ENCODE peak calls at places on chromosomes 2 and 18, in six cellular contexts. X, S, O, N, U and T are unnamed samples.
A peak's percentile ranks its signal among the peaks of the same experiment; 100 is the strongest.

GRCh38 chr2:32738939-32739338 is 111.1 kb downstream of the TTC27 start:
- DNase-seq in U (no peak), X (no peak), N (peak; percentile 51), S (no peak), O (no peak), T (no peak)

GRCh38 chr2:236541008-236541562 is 28.5 kb upstream of the ACKR3 start:
- DNase-seq in S (no peak), X (no peak), N (no peak), O (no peak), U (no peak), T (no peak)

GRCh38 chr2:177239934-177240600 is 24.5 kb downstream of the NFE2L2 start:
- DNase-seq in N (peak; percentile 49), S (peak; percentile 75), O (no peak), X (no peak), U (no peak), T (no peak)

GRCh38 chr2:95007822-95008221 is 17.7 kb upstream of the MAL start:
- DNase-seq in O (no peak), U (no peak), S (no peak), X (no peak), N (no peak), T (no peak)

GRCh38 chr18:32271649-32272324 is 81.9 kb downstream of the MEP1B start:
- DNase-seq in O (no peak), U (no peak), N (peak; percentile 55), S (peak; percentile 45), X (peak; percentile 72), T (no peak)

GRCh38 chr2:10947005-10947440 is 35.3 kb downstream of the KCNF1 start:
- DNase-seq in N (peak; percentile 51), X (no peak), S (peak; percentile 50), U (no peak), O (no peak), T (no peak)

GRCh38 chr2:101949304-101949703 is 42.5 kb upstream of the IL1R2 start:
- DNase-seq in S (peak; percentile 33), U (no peak), X (no peak), O (no peak), N (no peak), T (no peak)

GRCh38 chr2:47195149-47195548 is 40.0 kb upstream of the STPG4 start:
- DNase-seq in S (peak; percentile 38), N (no peak), O (no peak), U (no peak), X (no peak), T (no peak)

GRCh38 chr2:196399736-196400691 is 228.6 kb upstream of the STK17B start:
- DNase-seq in S (peak; percentile 90), O (no peak), X (peak; percentile 87), U (no peak), N (peak; percentile 94), T (no peak)

GRCh38 chr18:37339701-37340215 is 225.8 kb downstream of the CELF4 start:
- DNase-seq in S (no peak), N (no peak), O (no peak), X (no peak), U (no peak), T (no peak)

GRCh38 chr2:204972606-204973336 is 427.5 kb downstream of the PARD3B start:
- DNase-seq in X (peak; percentile 13), S (peak; percentile 13), O (no peak), N (peak; percentile 12), U (no peak), T (no peak)

GRCh38 chr2:203857656-203858055 is 9.9 kb upstream of the CTLA4 start:
- DNase-seq in O (no peak), N (no peak), S (no peak), X (no peak), U (no peak), T (no peak)

GRCh38 chr2:131112477-131113027 is 7.4 kb downstream of the PLEKHB2 start:
- DNase-seq in U (no peak), O (no peak), X (no peak), S (peak; percentile 33), N (peak; percentile 26), T (no peak)

GRCh38 chr2:179692610-179693009 is 168.8 kb downstream of the ZNF385B start:
- DNase-seq in U (no peak), S (no peak), X (peak; percentile 25), O (no peak), N (peak; percentile 39), T (no peak)

GRCh38 chr2:54040685-54041084 is 69.9 kb upstream of the PSME4 start:
- DNase-seq in U (no peak), O (no peak), N (no peak), X (no peak), S (no peak), T (no peak)

GRCh38 chr2:148515976-148516375 is 128.6 kb upstream of the EPC2 start:
- DNase-seq in O (no peak), S (peak; percentile 22), X (no peak), N (peak; percentile 62), U (no peak), T (no peak)

GRCh38 chr2:105257981-105258380 is 16.4 kb downstream of the GPR45 start:
- DNase-seq in O (no peak), N (peak; percentile 48), S (no peak), X (no peak), U (no peak), T (no peak)

GRCh38 chr2:189862751-189863150 is 78.5 kb downstream of the PMS1 start:
- DNase-seq in X (no peak), O (no peak), S (no peak), U (no peak), N (no peak), T (no peak)

GRCh38 chr2:43105586-43106562 is 120.5 kb downstream of the ZFP36L2 start:
- DNase-seq in U (no peak), S (peak; percentile 59), N (peak; percentile 73), X (peak; percentile 61), O (no peak), T (no peak)

GRCh38 chr2:223197046-223197445 is 145.1 kb downstream of the KCNE4 start:
- DNase-seq in X (no peak), O (no peak), S (peak; percentile 29), U (no peak), N (no peak), T (no peak)

GRCh38 chr2:128423788-128424165 is 105.1 kb upstream of the HS6ST1 start:
- DNase-seq in O (no peak), X (no peak), N (no peak), S (no peak), U (no peak), T (peak; percentile 8)

GRCh38 chr2:128424406-128424805 is 105.7 kb upstream of the HS6ST1 start:
- DNase-seq in X (no peak), U (no peak), S (no peak), N (no peak), O (no peak), T (peak; percentile 14)

GRCh38 chr2:128425731-128426620 is 107.3 kb upstream of the HS6ST1 start:
- DNase-seq in O (no peak), N (peak; percentile 21), S (no peak), U (no peak), X (peak; percentile 90), T (peak; percentile 33)

GRCh38 chr2:128424806-128425205 is 106.1 kb upstream of the HS6ST1 start:
- DNase-seq in U (no peak), X (peak; percentile 91), O (no peak), S (no peak), N (no peak), T (peak; percentile 17)

GRCh38 chr2:128425216-128425615 is 106.5 kb upstream of the HS6ST1 start:
- DNase-seq in X (peak; percentile 54), S (no peak), O (no peak), N (no peak), U (no peak), T (no peak)
- H3K4me1 ChIP-seq in X (peaks cover 14% of the 10 kb centered on the region), S (peaks cover 11% of the 10 kb centered on the region), O (peaks cover 3% of the 10 kb centered on the region), N (peaks cover 10% of the 10 kb centered on the region), U (no peaks in the 10 kb centered on the region), T (no peaks in the 10 kb centered on the region)

DNA sequence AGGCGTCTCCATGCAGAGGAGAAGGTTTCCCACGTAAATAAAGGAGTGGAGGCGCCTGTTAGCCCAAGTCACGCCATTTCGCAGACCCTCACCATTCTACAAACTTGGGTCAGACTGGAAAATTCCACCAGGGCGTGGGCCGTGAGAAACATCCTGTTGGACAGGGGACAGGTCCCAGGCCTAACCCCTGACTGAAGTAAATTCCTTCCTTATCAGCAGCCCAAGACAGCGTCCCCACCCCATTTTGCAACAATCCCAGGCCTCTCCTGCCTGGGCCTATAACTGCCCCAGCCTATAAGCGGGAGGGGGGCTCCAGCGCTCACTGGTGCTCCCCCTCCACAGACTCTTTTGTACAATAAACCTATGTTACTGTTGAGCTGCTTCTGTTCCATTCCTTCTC is 57.3 kb upstream of the CBLN2 start:
- DNase-seq in X (peak; percentile 44), N (no peak), O (no peak), S (no peak), U (no peak), T (no peak)
- H2BK5ac ChIP-seq in X (no peak overlapping the region), N (no peak overlapping the region), O (no peak overlapping the region), S (no peak overlapping the region), U (no peak overlapping the region), T (no peak overlapping the region)

GRCh38 chr2:241767464-241768250 is 9.0 kb upstream of the GAL3ST2 start:
- DNase-seq in O (no peak), N (no peak), U (no peak), S (no peak), X (no peak), T (peak; percentile 24)

GRCh38 chr2:241762321-241762932 is 14.2 kb upstream of the GAL3ST2 start:
- DNase-seq in N (no peak), O (no peak), S (no peak), X (no peak), U (no peak), T (peak; percentile 41)

GRCh38 chr2:241763551-241764271 is 12.9 kb upstream of the GAL3ST2 start:
- DNase-seq in N (no peak), O (no peak), X (no peak), U (no peak), S (no peak), T (peak; percentile 12)

GRCh38 chr2:241762933-241763369 is 13.7 kb upstream of the GAL3ST2 start:
- DNase-seq in X (no peak), S (no peak), U (no peak), N (no peak), O (no peak), T (peak; percentile 14)

DNA sequence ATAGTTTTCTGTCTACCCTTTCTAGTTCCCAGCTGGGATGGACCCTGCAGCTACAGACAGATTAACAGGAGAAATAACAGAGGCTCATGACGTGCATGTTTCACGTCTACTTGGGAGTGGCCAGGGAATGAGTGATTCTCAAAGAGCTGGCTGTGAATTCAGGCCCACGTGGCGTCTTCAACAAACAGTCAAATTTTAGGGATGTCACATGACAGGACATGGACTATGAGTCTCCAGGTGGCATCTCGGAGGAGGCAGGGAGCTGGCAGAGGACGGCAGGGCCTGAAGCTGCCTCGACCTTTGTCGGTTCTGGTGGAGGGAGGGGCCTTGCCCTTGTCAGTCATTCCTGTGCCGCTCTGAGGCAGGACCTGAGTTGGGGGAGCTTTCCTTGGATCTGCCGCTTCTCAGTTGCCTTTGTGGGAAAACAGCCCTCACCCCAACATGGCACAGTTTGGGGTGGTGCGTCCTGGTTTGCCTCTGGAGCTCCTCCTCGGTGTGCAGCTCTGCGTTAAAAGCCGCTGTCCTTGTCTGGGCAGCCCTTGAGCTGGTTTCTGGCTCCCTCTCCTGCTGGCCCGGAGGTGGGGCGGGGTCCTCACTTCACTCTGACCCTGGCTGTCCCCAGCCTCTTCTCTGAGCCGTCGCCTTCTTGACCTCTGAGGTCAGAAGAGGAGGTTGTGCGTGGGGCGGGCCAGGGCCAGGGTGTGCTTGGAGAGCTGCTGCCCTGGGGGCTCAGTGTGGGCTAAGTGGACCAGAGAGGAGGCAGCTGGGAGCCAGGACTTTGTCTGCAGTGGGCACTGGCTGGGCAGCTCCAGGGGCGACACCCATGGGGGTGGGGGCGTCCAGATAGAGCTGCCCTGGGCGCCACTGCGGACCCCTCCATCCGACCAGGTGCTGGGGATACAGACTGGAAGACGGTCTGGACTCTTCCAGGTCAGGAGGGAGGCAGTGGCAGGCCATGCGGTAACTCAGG is 12.1 kb upstream of the GAL3ST2 start:
- DNase-seq in N (no peak), O (no peak), X (peak; percentile 42), S (no peak), U (no peak), T (peak; percentile 42)
- H3K4me1 ChIP-seq in N (no peaks in the 10 kb centered on the region), O (peaks cover 12% of the 10 kb centered on the region), X (no peaks in the 10 kb centered on the region), S (peaks cover 15% of the 10 kb centered on the region), U (peaks cover 9% of the 10 kb centered on the region), T (no peaks in the 10 kb centered on the region)

GRCh38 chr18:71850602-71851001 is 693.5 kb downstream of the CBLN2 start:
- DNase-seq in S (no peak), N (no peak), O (no peak), X (no peak), U (no peak), T (no peak)
- H2BK5ac ChIP-seq in S (no peak overlapping the region), N (no peak overlapping the region), O (no peak overlapping the region), X (no peak overlapping the region), U (no peak overlapping the region), T (no peak overlapping the region)